ENCODE peak calls at places on chromosomes 7 and 10, in seven cellular contexts. D is HepG2, W is K562, E is GM12878, I is HCT116, V is SK-N-SH, B is H1. S is an unnamed sample.
A peak's percentile ranks its signal among the peaks of the same experiment; 100 is the strongest.

GRCh38 chr10:607545-608196 is 81.8 kb downstream of the DIP2C start:
- DNase-seq in D (no peak), W (no peak), E (no peak), I (no peak), V (no peak), B (no peak), S (no peak)

GRCh38 chr10:92641492-92641891 is 48.3 kb upstream of the HHEX start:
- DNase-seq in D (no peak), W (no peak), E (no peak), I (no peak), V (no peak), B (no peak), S (no peak)

GRCh38 chr7:108486291-108486966 is 30.2 kb upstream of the NRCAM start:
- DNase-seq in D (no peak), W (no peak), E (no peak), I (no peak), V (no peak), B (no peak), S (no peak)

GRCh38 chr10:80260295-80261243 is 28.9 kb downstream of the MAT1A start:
- DNase-seq in D (peak; percentile 48), W (peak; percentile 68), E (no peak), I (no peak), V (peak; percentile 74), B (no peak), S (no peak)

GRCh38 chr7:12477620-12478019 is 74.0 kb upstream of the VWDE start:
- DNase-seq in D (no peak), W (no peak), E (no peak), I (no peak), V (no peak), B (no peak), S (no peak)

GRCh38 chr10:97020452-97021400 is 165.0 kb downstream of the SLIT1 start:
- DNase-seq in D (no peak), W (no peak), E (no peak), I (no peak), V (no peak), B (no peak), S (no peak)

GRCh38 chr7:75937958-75938786 is 23.2 kb downstream of the POR start:
- DNase-seq in D (no peak), W (peak; percentile 70), E (no peak), I (peak; percentile 61), V (peak; percentile 42), B (no peak), S (no peak)

GRCh38 chr10:130423455-130424305 is 287.5 kb downstream of the GLRX3 start:
- DNase-seq in D (no peak), W (no peak), E (no peak), I (no peak), V (no peak), B (no peak), S (no peak)

GRCh38 chr7:123492485-123492884 is 41.9 kb downstream of the IQUB start:
- DNase-seq in D (no peak), W (peak; percentile 28), E (no peak), I (no peak), V (no peak), B (no peak), S (peak; percentile 10)

GRCh38 chr7:1210321-1210978 is 22.2 kb upstream of the UNCX start:
- DNase-seq in D (no peak), W (no peak), E (no peak), I (no peak), V (peak; percentile 64), B (no peak), S (no peak)

GRCh38 chr7:75669579-75669978 is 69.2 kb downstream of the HIP1 start:
- DNase-seq in D (no peak), W (no peak), E (no peak), I (no peak), V (no peak), B (no peak), S (no peak)

GRCh38 chr10:63068246-63068645 is 64.9 kb upstream of the NRBF2 start:
- DNase-seq in D (no peak), W (no peak), E (no peak), I (no peak), V (no peak), B (no peak), S (no peak)

GRCh38 chr10:85105614-85106013 is 777.2 kb downstream of the CCSER2 start:
- DNase-seq in D (no peak), W (no peak), E (no peak), I (peak; percentile 6), V (peak; percentile 23), B (peak; percentile 19), S (peak; percentile 80)

GRCh38 chr10:30463944-30464451 is 30.0 kb downstream of the MAP3K8 start:
- DNase-seq in D (no peak), W (no peak), E (no peak), I (peak; percentile 31), V (no peak), B (no peak), S (no peak)

GRCh38 chr7:79298145-79298760 is 155.2 kb downstream of the MAGI2 start:
- DNase-seq in D (peak; percentile 25), W (peak; percentile 30), E (no peak), I (peak; percentile 28), V (peak; percentile 55), B (no peak), S (peak; percentile 33)

GRCh38 chr10:71849461-71849908 is 1.6 kb downstream of the PSAP start:
- DNase-seq in D (no peak), W (no peak), E (no peak), I (no peak), V (no peak), B (no peak), S (no peak)

GRCh38 chr10:76308946-76309529 is 877.6 kb downstream of the LRMDA start:
- DNase-seq in D (no peak), W (no peak), E (no peak), I (no peak), V (no peak), B (no peak), S (no peak)

GRCh38 chr7:30556854-30557644 is 37.6 kb upstream of the GARS1 start:
- DNase-seq in D (no peak), W (no peak), E (no peak), I (no peak), V (no peak), B (no peak), S (no peak)

GRCh38 chr7:112022128-112022527 is 184.1 kb downstream of the DOCK4 start:
- DNase-seq in D (peak; percentile 24), W (no peak), E (no peak), I (no peak), V (no peak), B (no peak), S (no peak)

GRCh38 chr10:122287584-122287983 is 16.5 kb downstream of the BTBD16 start:
- DNase-seq in D (no peak), W (no peak), E (no peak), I (no peak), V (no peak), B (no peak), S (no peak)

GRCh38 chr10:108249940-108250339 is 1085.4 kb upstream of the SORCS1 start:
- DNase-seq in D (no peak), W (peak; percentile 11), E (no peak), I (no peak), V (no peak), B (peak; percentile 2), S (no peak)
- TF ChIP-seq JUND in D (no peak), W (no peak), E (no peak), I (no peak), V (no peak), B (no peak), S (no peak)

GRCh38 chr10:103812431-103812830 is 42.9 kb downstream of the SH3PXD2A start:
- DNase-seq in D (no peak), W (no peak), E (no peak), I (no peak), V (no peak), B (no peak), S (no peak)
- TF ChIP-seq JUND in D (no peak), W (no peak), E (no peak), I (no peak), V (no peak), B (no peak), S (no peak)

GRCh38 chr7:131529617-131530016 is 26.8 kb downstream of the PODXL start:
- DNase-seq in D (no peak), W (no peak), E (no peak), I (no peak), V (no peak), B (no peak), S (no peak)

GRCh38 chr7:131533151-131533559 is 23.3 kb downstream of the PODXL start:
- DNase-seq in D (no peak), W (no peak), E (no peak), I (no peak), V (no peak), B (no peak), S (no peak)

GRCh38 chr7:131533566-131534561 is 22.6 kb downstream of the PODXL start:
- DNase-seq in D (no peak), W (no peak), E (no peak), I (no peak), V (no peak), B (no peak), S (no peak)

GRCh38 chr7:131530137-131530536 is 26.3 kb downstream of the PODXL start:
- DNase-seq in D (no peak), W (no peak), E (no peak), I (no peak), V (no peak), B (no peak), S (no peak)

DNA sequence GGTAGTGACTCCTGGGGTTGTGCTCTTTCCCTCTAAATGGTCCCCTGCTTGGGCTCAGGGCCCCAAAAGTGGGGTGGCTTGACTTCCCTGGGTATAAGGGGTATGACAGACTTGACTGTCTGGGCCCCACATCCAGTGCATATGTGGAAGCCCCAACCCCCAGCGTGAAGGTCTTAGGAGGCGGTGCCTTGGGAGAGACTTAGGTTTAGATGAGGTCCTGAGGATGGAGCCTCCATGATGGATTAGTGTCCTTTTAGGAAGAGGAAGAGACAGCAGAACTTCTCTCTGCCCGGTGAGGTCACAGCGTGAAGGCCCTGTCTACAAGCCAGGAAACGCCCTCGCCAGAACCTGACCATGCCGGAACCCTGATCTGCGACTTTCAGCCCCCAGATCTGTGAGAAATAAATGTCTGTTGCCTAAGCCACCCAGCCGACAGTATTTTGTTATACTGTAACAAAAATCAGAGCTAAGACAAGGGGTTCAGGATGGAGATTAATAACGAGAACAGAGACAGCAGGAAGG is 23.8 kb downstream of the PODXL start:
- DNase-seq in D (no peak), W (no peak), E (no peak), I (no peak), V (no peak), B (no peak), S (no peak)
- TF ChIP-seq JUND in D (no peak), W (no peak), E (no peak), I (no peak), V (no peak), B (no peak), S (no peak)

DNA sequence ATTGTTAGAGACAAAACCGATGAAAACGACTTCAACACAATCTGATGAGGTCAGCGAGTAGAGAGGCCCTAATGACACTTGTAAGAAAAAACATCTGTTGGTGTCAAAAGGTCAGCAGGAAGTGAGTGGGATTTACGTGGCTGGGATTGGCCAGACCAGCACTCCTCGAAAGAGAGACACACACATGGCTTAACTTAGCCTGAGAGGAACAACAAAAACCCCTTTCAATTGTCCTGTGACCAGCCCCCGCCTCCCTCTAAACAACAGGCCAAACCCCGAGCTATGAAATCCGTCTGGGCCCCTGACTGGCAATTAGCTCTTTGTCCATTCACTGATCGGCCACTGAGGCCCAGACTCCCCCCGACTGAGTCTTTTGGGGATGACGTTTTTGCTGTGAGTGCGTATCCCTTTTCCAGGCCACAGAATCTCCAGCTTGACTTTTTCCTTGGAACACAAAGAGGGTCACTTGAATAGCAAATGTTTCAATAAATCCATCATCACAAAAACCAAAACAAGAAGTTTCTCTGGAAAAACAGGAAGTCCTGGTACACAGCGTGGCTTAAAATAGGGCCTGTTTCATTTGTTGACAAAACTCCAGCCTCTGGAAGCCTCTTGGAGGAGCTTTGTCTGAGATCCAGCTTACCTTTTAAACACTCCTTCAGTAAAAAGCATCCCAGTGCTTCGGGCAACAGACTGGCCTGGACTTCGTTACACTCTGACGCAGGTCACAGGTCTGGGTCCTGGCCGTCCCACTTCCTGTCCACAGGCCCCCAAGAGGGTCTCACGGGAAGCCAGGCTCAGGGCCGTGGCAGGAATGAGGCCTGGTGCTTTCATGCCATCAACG is 103.0 kb downstream of the CTBP2 start:
- DNase-seq in D (no peak), W (peak; percentile 11), E (no peak), I (no peak), V (peak; percentile 78), B (no peak), S (no peak)
- TF ChIP-seq JUND in D (no peak), W (no peak), E (no peak), I (no peak), V (no peak), B (no peak), S (no peak)